ENCODE peak calls at places on chromosomes 6 and 20, in seven cellular contexts. O is T-helper 2 cell; S is CD8-positive, alpha-beta T cell; D is NCI-H345; N is right lobe of liver; P is NCI-H774; K is HL-60. E is an unnamed sample.

GRCh38 chr6:149877678-149878077 is 13.5 kb upstream of the LRP11 start:
- DNase-seq in O (no peak), S (no peak), D (no peak), N (no peak), P (no peak), K (no peak), E (no peak)

GRCh38 chr6:132391391-132392291 is 9.6 kb downstream of the MOXD1 start:
- DNase-seq in O (no peak), S (no peak), D (no peak), N (no peak), P (no peak), K (no peak), E (no peak)

GRCh38 chr6:93474733-93475179 is 55.4 kb upstream of the EPHA7 start:
- DNase-seq in O (no peak), S (no peak), D (no peak), N (no peak), P (no peak), K (no peak), E (no peak)

GRCh38 chr6:151317206-151317994 is 74.0 kb downstream of the ZBTB2 start:
- DNase-seq in O (no peak), S (no peak), D (no peak), N (no peak), P (no peak), K (no peak), E (no peak)

GRCh38 chr6:157708239-157708638 is 114.8 kb upstream of the SNX9 start:
- DNase-seq in O (no peak), S (no peak), D (no peak), N (no peak), P (no peak), K (no peak), E (no peak)

GRCh38 chr6:97068211-97068610 is 143.7 kb downstream of the KLHL32 start:
- DNase-seq in O (peak; percentile 24), S (no peak), D (peak; percentile 19), N (no peak), P (no peak), K (peak; percentile 7), E (no peak)

GRCh38 chr20:37976862-37977261 is 56.4 kb downstream of the TTI1 start:
- DNase-seq in O (no peak), S (no peak), D (no peak), N (no peak), P (no peak), K (no peak), E (no peak)

GRCh38 chr6:136510782-136511181 is 39.4 kb downstream of the MAP7 start:
- DNase-seq in O (no peak), S (no peak), D (no peak), N (no peak), P (no peak), K (no peak), E (no peak)

GRCh38 chr6:49052901-49053300 is 410.2 kb downstream of the MMUT start:
- DNase-seq in O (no peak), S (no peak), D (no peak), N (no peak), P (no peak), K (no peak), E (no peak)

GRCh38 chr6:56999049-56999448 is 44.1 kb downstream of the BEND6 start:
- DNase-seq in O (no peak), S (no peak), D (no peak), N (no peak), P (no peak), K (no peak), E (no peak)

GRCh38 chr20:38751360-38751976 is 3.2 kb downstream of the ACTR5 start:
- DNase-seq in O (peak; percentile 54), S (no peak), D (peak; percentile 34), N (no peak), P (no peak), K (no peak), E (no peak)

GRCh38 chr20:23060629-23061028 is 11.2 kb upstream of the THBD start:
- DNase-seq in O (no peak), S (no peak), D (no peak), N (no peak), P (no peak), K (no peak), E (no peak)

GRCh38 chr20:33656010-33656782 is 5.9 kb upstream of the C20orf144 start:
- DNase-seq in O (no peak), S (no peak), D (no peak), N (no peak), P (no peak), K (no peak), E (no peak)

GRCh38 chr20:14235355-14235754 is 102.1 kb downstream of the FLRT3 start:
- DNase-seq in O (no peak), S (no peak), D (no peak), N (no peak), P (no peak), K (no peak), E (no peak)

GRCh38 chr20:49578436-49578835 is 10.5 kb upstream of the PTGIS start:
- DNase-seq in O (no peak), S (no peak), D (no peak), N (no peak), P (no peak), K (no peak), E (no peak)

GRCh38 chr20:48295445-48295903 is 510.2 kb upstream of the SULF2 start:
- DNase-seq in O (no peak), S (no peak), D (no peak), N (no peak), P (no peak), K (no peak), E (no peak)

GRCh38 chr6:1619666-1620503 is 10.2 kb downstream of the FOXC1 start:
- DNase-seq in O (no peak), S (no peak), D (no peak), N (no peak), P (no peak), K (peak; percentile 65), E (peak; percentile 34)

GRCh38 chr20:50339196-50339901 is 148.7 kb downstream of the CEBPB start:
- DNase-seq in O (no peak), S (no peak), D (no peak), N (no peak), P (no peak), K (no peak), E (no peak)

GRCh38 chr20:17849901-17850673 is 118.5 kb downstream of the SNX5 start:
- DNase-seq in O (no peak), S (no peak), D (no peak), N (no peak), P (no peak), K (no peak), E (no peak)

GRCh38 chr20:24918579-24919566 is 30.2 kb upstream of the CST7 start:
- DNase-seq in O (no peak), S (no peak), D (no peak), N (no peak), P (no peak), K (no peak), E (no peak)

GRCh38 chr20:50379049-50379990 is 130.9 kb upstream of the PTPN1 start:
- DNase-seq in O (no peak), S (no peak), D (no peak), N (peak; percentile 86), P (no peak), K (peak; percentile 89), E (no peak)

GRCh38 chr6:139778688-139779087 is 404.2 kb upstream of the CITED2 start:
- DNase-seq in O (no peak), S (no peak), D (peak; percentile 59), N (no peak), P (peak; percentile 88), K (no peak), E (no peak)

GRCh38 chr6:122495612-122496011 is 24.0 kb upstream of the SERINC1 start:
- DNase-seq in O (peak; percentile 54), S (no peak), D (no peak), N (no peak), P (no peak), K (peak; percentile 57), E (no peak)

E was measured in activated B cell treated with CpG ODN at 0.5 μM for 24 hours.